ENCODE peak calls at places on chromosomes 1 and 21, in ten cellular contexts. One of them, this sample, is unnamed.

GRCh38 chr1:1132928-1133750 is 17.2 kb upstream of the C1orf159 start:
- DNase-seq in transverse colon: peak; percentile 86
- DNase-seq in lower lobe of right lung: no peak
- DNase-seq in fibroblast of the aortic adventitia: peak; percentile 37
- DNase-seq in CD8-positive, alpha-beta T cell: no peak
- DNase-seq in colonic mucosa: peak; percentile 85
- DNase-seq in epithelial cell of esophagus: no peak
- DNase-seq in heart right ventricle: peak; percentile 52
- DNase-seq in mammary epithelial cell: no peak
- DNase-seq in HCT116: no peak
- DNase-seq in this sample: no peak

GRCh38 chr1:156086256-156086662 is 4.0 kb upstream of the MEX3A start:
- DNase-seq in transverse colon: no peak
- DNase-seq in lower lobe of right lung: peak; percentile 74
- DNase-seq in fibroblast of the aortic adventitia: peak; percentile 63
- DNase-seq in CD8-positive, alpha-beta T cell: no peak
- DNase-seq in colonic mucosa: no peak
- DNase-seq in epithelial cell of esophagus: no peak
- DNase-seq in heart right ventricle: no peak
- DNase-seq in mammary epithelial cell: peak; percentile 34
- DNase-seq in HCT116: no peak
- DNase-seq in this sample: no peak

GRCh38 chr1:111214884-111215283 is 12.6 kb upstream of the CHI3L2 start:
- DNase-seq in transverse colon: no peak
- DNase-seq in lower lobe of right lung: no peak
- DNase-seq in fibroblast of the aortic adventitia: no peak
- DNase-seq in CD8-positive, alpha-beta T cell: peak; percentile 53
- DNase-seq in colonic mucosa: no peak
- DNase-seq in epithelial cell of esophagus: no peak
- DNase-seq in heart right ventricle: no peak
- DNase-seq in mammary epithelial cell: no peak
- DNase-seq in HCT116: no peak
- DNase-seq in this sample: no peak

GRCh38 chr1:109927356-109927755 is 16.7 kb downstream of the CSF1 start:
- DNase-seq in transverse colon: no peak
- DNase-seq in lower lobe of right lung: no peak
- DNase-seq in fibroblast of the aortic adventitia: no peak
- DNase-seq in CD8-positive, alpha-beta T cell: no peak
- DNase-seq in colonic mucosa: no peak
- DNase-seq in epithelial cell of esophagus: no peak
- DNase-seq in heart right ventricle: no peak
- DNase-seq in mammary epithelial cell: no peak
- DNase-seq in HCT116: no peak
- DNase-seq in this sample: no peak

GRCh38 chr1:106063510-106063909 is 993.0 kb upstream of the PRMT6 start:
- DNase-seq in transverse colon: no peak
- DNase-seq in lower lobe of right lung: no peak
- DNase-seq in fibroblast of the aortic adventitia: no peak
- DNase-seq in CD8-positive, alpha-beta T cell: no peak
- DNase-seq in colonic mucosa: no peak
- DNase-seq in epithelial cell of esophagus: no peak
- DNase-seq in heart right ventricle: no peak
- DNase-seq in mammary epithelial cell: no peak
- DNase-seq in HCT116: no peak
- DNase-seq in this sample: no peak

GRCh38 chr1:155017946-155018316 is 15.3 kb downstream of the ZBTB7B start:
- DNase-seq in transverse colon: no peak
- DNase-seq in lower lobe of right lung: no peak
- DNase-seq in fibroblast of the aortic adventitia: no peak
- DNase-seq in CD8-positive, alpha-beta T cell: no peak
- DNase-seq in colonic mucosa: no peak
- DNase-seq in epithelial cell of esophagus: no peak
- DNase-seq in heart right ventricle: no peak
- DNase-seq in mammary epithelial cell: no peak
- DNase-seq in HCT116: no peak
- DNase-seq in this sample: no peak

GRCh38 chr1:4771267-4771666 is 116.9 kb downstream of the AJAP1 start:
- DNase-seq in transverse colon: no peak
- DNase-seq in lower lobe of right lung: no peak
- DNase-seq in fibroblast of the aortic adventitia: no peak
- DNase-seq in CD8-positive, alpha-beta T cell: no peak
- DNase-seq in colonic mucosa: no peak
- DNase-seq in epithelial cell of esophagus: no peak
- DNase-seq in heart right ventricle: no peak
- DNase-seq in mammary epithelial cell: no peak
- DNase-seq in HCT116: no peak
- DNase-seq in this sample: no peak

GRCh38 chr1:3983181-3983580 is 83.1 kb upstream of the C1orf174 start:
- DNase-seq in transverse colon: no peak
- DNase-seq in lower lobe of right lung: no peak
- DNase-seq in fibroblast of the aortic adventitia: no peak
- DNase-seq in CD8-positive, alpha-beta T cell: no peak
- DNase-seq in colonic mucosa: no peak
- DNase-seq in epithelial cell of esophagus: no peak
- DNase-seq in heart right ventricle: no peak
- DNase-seq in mammary epithelial cell: no peak
- DNase-seq in HCT116: no peak
- DNase-seq in this sample: no peak

GRCh38 chr1:154186177-154186576 is 5.7 kb downstream of the TPM3 start:
- DNase-seq in transverse colon: peak; percentile 68
- DNase-seq in lower lobe of right lung: peak; percentile 73
- DNase-seq in fibroblast of the aortic adventitia: peak; percentile 42
- DNase-seq in CD8-positive, alpha-beta T cell: peak; percentile 66
- DNase-seq in colonic mucosa: peak; percentile 77
- DNase-seq in epithelial cell of esophagus: peak; percentile 80
- DNase-seq in heart right ventricle: no peak
- DNase-seq in mammary epithelial cell: peak; percentile 54
- DNase-seq in HCT116: peak; percentile 39
- DNase-seq in this sample: peak; percentile 68

GRCh38 chr1:75233302-75233929 is 99.2 kb downstream of the LHX8 start:
- DNase-seq in transverse colon: no peak
- DNase-seq in lower lobe of right lung: no peak
- DNase-seq in fibroblast of the aortic adventitia: peak; percentile 41
- DNase-seq in CD8-positive, alpha-beta T cell: no peak
- DNase-seq in colonic mucosa: no peak
- DNase-seq in epithelial cell of esophagus: peak; percentile 59
- DNase-seq in heart right ventricle: no peak
- DNase-seq in mammary epithelial cell: peak; percentile 37
- DNase-seq in HCT116: peak; percentile 19
- DNase-seq in this sample: no peak

GRCh38 chr1:163799190-163799805 is 477.5 kb downstream of the NUF2 start:
- DNase-seq in transverse colon: no peak
- DNase-seq in lower lobe of right lung: no peak
- DNase-seq in fibroblast of the aortic adventitia: no peak
- DNase-seq in CD8-positive, alpha-beta T cell: no peak
- DNase-seq in colonic mucosa: no peak
- DNase-seq in epithelial cell of esophagus: no peak
- DNase-seq in heart right ventricle: no peak
- DNase-seq in mammary epithelial cell: no peak
- DNase-seq in HCT116: no peak
- DNase-seq in this sample: no peak

GRCh38 chr1:45265244-45265643 is 58.8 kb upstream of the ZSWIM5 start:
- DNase-seq in transverse colon: no peak
- DNase-seq in lower lobe of right lung: no peak
- DNase-seq in fibroblast of the aortic adventitia: no peak
- DNase-seq in CD8-positive, alpha-beta T cell: no peak
- DNase-seq in colonic mucosa: no peak
- DNase-seq in epithelial cell of esophagus: no peak
- DNase-seq in heart right ventricle: no peak
- DNase-seq in mammary epithelial cell: no peak
- DNase-seq in HCT116: no peak
- DNase-seq in this sample: no peak

GRCh38 chr1:45263132-45263531 is 56.7 kb upstream of the ZSWIM5 start:
- DNase-seq in transverse colon: no peak
- DNase-seq in lower lobe of right lung: no peak
- DNase-seq in fibroblast of the aortic adventitia: no peak
- DNase-seq in CD8-positive, alpha-beta T cell: no peak
- DNase-seq in colonic mucosa: no peak
- DNase-seq in epithelial cell of esophagus: no peak
- DNase-seq in heart right ventricle: no peak
- DNase-seq in mammary epithelial cell: no peak
- DNase-seq in HCT116: no peak
- DNase-seq in this sample: no peak

GRCh38 chr1:45266151-45266801 is 59.9 kb upstream of the ZSWIM5 start:
- DNase-seq in transverse colon: peak; percentile 45
- DNase-seq in lower lobe of right lung: no peak
- DNase-seq in fibroblast of the aortic adventitia: peak; percentile 95
- DNase-seq in CD8-positive, alpha-beta T cell: no peak
- DNase-seq in colonic mucosa: peak; percentile 75
- DNase-seq in epithelial cell of esophagus: peak; percentile 58
- DNase-seq in heart right ventricle: peak; percentile 43
- DNase-seq in mammary epithelial cell: peak; percentile 68
- DNase-seq in HCT116: no peak
- DNase-seq in this sample: no peak
- TF ChIP-seq CTCF in transverse colon: no peak
- TF ChIP-seq CTCF in lower lobe of right lung: no peak
- TF ChIP-seq CTCF in fibroblast of the aortic adventitia: no peak
- TF ChIP-seq CTCF in CD8-positive, alpha-beta T cell: no peak
- TF ChIP-seq CTCF in colonic mucosa: no peak
- TF ChIP-seq CTCF in epithelial cell of esophagus: no peak
- TF ChIP-seq CTCF in heart right ventricle: no peak
- TF ChIP-seq CTCF in mammary epithelial cell: no peak
- TF ChIP-seq CTCF in HCT116: no peak
- TF ChIP-seq CTCF in this sample: no peak

GRCh38 chr21:34243562-34243961 is 120.2 kb upstream of the KCNE2 start:
- DNase-seq in transverse colon: peak; percentile 16
- DNase-seq in lower lobe of right lung: no peak
- DNase-seq in fibroblast of the aortic adventitia: peak; percentile 9
- DNase-seq in CD8-positive, alpha-beta T cell: no peak
- DNase-seq in colonic mucosa: peak; percentile 29
- DNase-seq in epithelial cell of esophagus: peak; percentile 53
- DNase-seq in heart right ventricle: no peak
- DNase-seq in mammary epithelial cell: peak; percentile 16
- DNase-seq in HCT116: peak; percentile 19
- DNase-seq in this sample: peak; percentile 4

DNA sequence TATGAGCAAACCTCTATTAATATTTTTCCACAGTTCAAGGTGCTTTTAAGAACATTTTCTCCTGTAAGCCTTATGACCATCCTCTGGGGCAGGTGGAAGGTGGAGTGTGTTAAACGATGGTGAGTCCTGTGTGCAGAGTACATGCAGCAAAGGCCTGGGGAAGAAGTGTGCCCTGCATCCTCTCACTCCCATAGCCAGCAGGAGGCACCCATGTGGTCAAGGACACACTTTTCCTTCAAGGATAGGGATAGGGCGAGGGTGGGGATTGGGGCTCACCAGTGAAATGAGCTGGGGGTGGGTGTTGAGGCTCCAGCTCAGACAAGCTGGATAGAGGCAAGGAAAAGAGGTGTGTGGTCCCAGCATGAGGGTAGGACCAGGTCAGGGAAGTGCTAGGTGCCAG is 120.8 kb upstream of the KCNE2 start:
- DNase-seq in transverse colon: no peak
- DNase-seq in lower lobe of right lung: no peak
- DNase-seq in fibroblast of the aortic adventitia: no peak
- DNase-seq in CD8-positive, alpha-beta T cell: no peak
- DNase-seq in colonic mucosa: no peak
- DNase-seq in epithelial cell of esophagus: no peak
- DNase-seq in heart right ventricle: no peak
- DNase-seq in mammary epithelial cell: no peak
- DNase-seq in HCT116: no peak
- DNase-seq in this sample: no peak
- TF ChIP-seq CTCF in transverse colon: no peak
- TF ChIP-seq CTCF in lower lobe of right lung: no peak
- TF ChIP-seq CTCF in fibroblast of the aortic adventitia: no peak
- TF ChIP-seq CTCF in CD8-positive, alpha-beta T cell: no peak
- TF ChIP-seq CTCF in colonic mucosa: no peak
- TF ChIP-seq CTCF in epithelial cell of esophagus: no peak
- TF ChIP-seq CTCF in heart right ventricle: no peak
- TF ChIP-seq CTCF in mammary epithelial cell: no peak
- TF ChIP-seq CTCF in HCT116: no peak
- TF ChIP-seq CTCF in this sample: no peak

DNA sequence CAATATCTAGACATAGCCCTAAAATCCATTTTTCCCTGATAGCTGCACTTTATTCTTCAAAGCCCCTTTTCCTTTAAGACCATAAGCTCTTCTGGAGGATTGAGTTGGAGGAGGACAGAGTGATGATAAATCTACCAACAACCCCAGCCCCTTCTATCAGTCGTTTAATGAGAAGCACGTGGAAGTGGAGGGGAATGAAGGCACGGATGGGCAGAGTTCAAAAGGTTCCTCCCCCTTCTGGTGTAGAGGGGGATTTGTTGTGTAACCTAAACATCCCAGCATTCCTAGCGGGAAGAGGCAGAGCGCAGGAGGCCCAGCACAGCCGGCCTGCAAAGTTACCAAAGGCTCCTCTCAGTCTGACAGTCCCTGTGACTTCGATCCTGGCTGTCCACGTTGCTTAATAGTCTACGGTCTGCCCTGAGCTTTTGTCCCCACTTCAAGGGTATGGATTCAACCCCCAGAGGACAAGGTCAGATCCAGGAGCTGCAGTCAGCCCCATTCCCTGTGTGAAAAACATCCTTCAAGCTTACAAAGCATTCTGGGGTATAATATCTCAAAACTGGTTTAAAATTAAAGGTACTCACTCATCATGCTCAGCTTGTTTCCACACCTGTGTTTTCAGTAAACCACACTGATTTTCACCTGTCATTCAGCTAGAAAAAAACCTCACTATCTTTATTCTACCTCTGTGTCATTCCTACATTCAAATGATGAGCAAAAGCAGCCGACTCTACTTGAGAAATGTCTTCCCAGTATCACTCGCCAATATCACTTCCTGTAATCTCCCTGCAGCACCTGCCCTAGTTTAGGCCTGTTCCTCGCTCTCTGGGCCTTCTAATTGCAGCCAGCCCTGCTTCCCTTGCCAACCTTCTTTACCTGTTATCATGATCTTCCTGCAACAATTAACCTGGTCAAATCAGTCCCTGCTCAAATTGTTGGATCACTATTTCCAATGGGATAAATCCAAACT is 117.9 kb downstream of the PLPP3 start:
- DNase-seq in transverse colon: no peak
- DNase-seq in lower lobe of right lung: no peak
- DNase-seq in fibroblast of the aortic adventitia: no peak
- DNase-seq in CD8-positive, alpha-beta T cell: no peak
- DNase-seq in colonic mucosa: no peak
- DNase-seq in epithelial cell of esophagus: no peak
- DNase-seq in heart right ventricle: no peak
- DNase-seq in mammary epithelial cell: no peak
- DNase-seq in HCT116: no peak
- DNase-seq in this sample: peak; percentile 8
- TF ChIP-seq CTCF in transverse colon: no peak
- TF ChIP-seq CTCF in lower lobe of right lung: no peak
- TF ChIP-seq CTCF in fibroblast of the aortic adventitia: no peak
- TF ChIP-seq CTCF in CD8-positive, alpha-beta T cell: no peak
- TF ChIP-seq CTCF in colonic mucosa: no peak
- TF ChIP-seq CTCF in epithelial cell of esophagus: no peak
- TF ChIP-seq CTCF in heart right ventricle: no peak
- TF ChIP-seq CTCF in mammary epithelial cell: no peak
- TF ChIP-seq CTCF in HCT116: no peak
- TF ChIP-seq CTCF in this sample: no peak

DNA sequence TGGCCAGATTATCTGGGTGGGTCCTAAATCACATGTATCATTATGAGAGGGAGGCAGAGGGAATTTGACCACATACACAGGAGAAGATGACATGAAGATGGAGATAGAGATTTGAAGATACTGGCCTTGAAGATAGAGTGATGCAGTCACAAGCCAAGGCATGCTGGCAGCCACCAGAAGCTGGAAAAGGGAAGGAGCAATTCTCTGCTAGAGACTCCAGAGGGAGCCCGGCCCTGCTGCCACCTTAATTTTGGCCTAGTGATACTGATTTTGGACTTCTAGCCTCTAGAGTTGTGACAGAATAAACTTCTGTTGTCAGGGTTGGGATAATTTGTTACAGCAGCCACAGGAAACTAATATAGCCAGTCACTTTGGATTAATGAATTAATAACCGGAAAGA is 2.2 kb upstream of the PRDM2 start:
- DNase-seq in transverse colon: no peak
- DNase-seq in lower lobe of right lung: no peak
- DNase-seq in fibroblast of the aortic adventitia: no peak
- DNase-seq in CD8-positive, alpha-beta T cell: no peak
- DNase-seq in colonic mucosa: no peak
- DNase-seq in epithelial cell of esophagus: no peak
- DNase-seq in heart right ventricle: no peak
- DNase-seq in mammary epithelial cell: no peak
- DNase-seq in HCT116: no peak
- DNase-seq in this sample: no peak
- TF ChIP-seq CTCF in transverse colon: no peak
- TF ChIP-seq CTCF in lower lobe of right lung: no peak
- TF ChIP-seq CTCF in fibroblast of the aortic adventitia: peak; percentile 10
- TF ChIP-seq CTCF in CD8-positive, alpha-beta T cell: no peak
- TF ChIP-seq CTCF in colonic mucosa: no peak
- TF ChIP-seq CTCF in epithelial cell of esophagus: no peak
- TF ChIP-seq CTCF in heart right ventricle: no peak
- TF ChIP-seq CTCF in mammary epithelial cell: no peak
- TF ChIP-seq CTCF in HCT116: no peak
- TF ChIP-seq CTCF in this sample: no peak